ENCODE peak calls at places on chromosomes 11 and 22, in four cellular contexts. M, J, R and O are unnamed samples.
A peak's percentile ranks its signal among the peaks of the same experiment; 100 is the strongest.

GRCh38 chr11:117303101-117303500 is 12.0 kb downstream of the BACE1-AS start:
- DNase-seq in M (no peak), J (no peak), R (no peak), O (no peak)

GRCh38 chr11:119046489-119046888 is 10.5 kb downstream of the HYOU1 start:
- DNase-seq in M (no peak), J (no peak), R (no peak), O (no peak)

GRCh38 chr22:40414306-40414705 is 43.9 kb downstream of the SGSM3 start:
- DNase-seq in M (no peak), J (peak; percentile 71), R (no peak), O (no peak)

GRCh38 chr11:107157809-107158187 is 139.5 kb upstream of the GUCY1A2 start:
- DNase-seq in M (no peak), J (no peak), R (no peak), O (no peak)

GRCh38 chr11:61579398-61580291 is 1.2 kb downstream of the SYT7 start:
- DNase-seq in M (no peak), J (no peak), R (no peak), O (no peak)

GRCh38 chr11:12086271-12087074 is 23.9 kb upstream of the MICAL2 start:
- DNase-seq in M (no peak), J (peak; percentile 93), R (no peak), O (peak; percentile 78)

GRCh38 chr11:67317365-67318238 is 14.3 kb downstream of the SSH3 start:
- DNase-seq in M (peak; percentile 95), J (peak; percentile 94), R (peak; percentile 99), O (peak; percentile 57)

GRCh38 chr11:105861225-105861624 is 160.8 kb downstream of the MSANTD4 start:
- DNase-seq in M (no peak), J (no peak), R (no peak), O (no peak)

GRCh38 chr22:45284705-45285305 is at the start of gene UPK3A:
- DNase-seq in M (no peak), J (peak; percentile 32), R (peak; percentile 72), O (no peak)

GRCh38 chr11:130480166-130480565 is 31.7 kb downstream of the ADAMTS15 start:
- DNase-seq in M (no peak), J (no peak), R (no peak), O (no peak)